ENCODE peak calls at places on chromosomes 11 and 22, in eight cellular contexts. P, E, C, N, H, J, Y and R are unnamed samples.

GRCh38 chr11:33706961-33707360 is 6.3 kb upstream of the C11orf91 start:
- DNase-seq in P (no peak), E (no peak), C (no peak), N (no peak), H (no peak), J (no peak), Y (no peak), R (no peak)

GRCh38 chr11:72591785-72592490 is 82.3 kb downstream of the PDE2A start:
- DNase-seq in P (no peak), E (no peak), C (no peak), N (no peak), H (no peak), J (no peak), Y (no peak), R (no peak)

GRCh38 chr11:118435893-118436624 is at the start of gene KMT2A:
- DNase-seq in P (peak; percentile 99), E (peak; percentile 91), C (peak; percentile 99), N (peak; percentile 99), H (peak; percentile 94), J (peak; percentile 88), Y (peak; percentile 96), R (peak; percentile 97)

GRCh38 chr11:9138612-9139579 is 47.5 kb upstream of the SCUBE2 start:
- DNase-seq in P (peak; percentile 79), E (peak; percentile 81), C (peak; percentile 96), N (no peak), H (no peak), J (peak; percentile 19), Y (no peak), R (peak; percentile 68)

GRCh38 chr22:37425800-37426531 is 1.3 kb downstream of the ELFN2 start:
- DNase-seq in P (no peak), E (no peak), C (peak; percentile 69), N (no peak), H (no peak), J (no peak), Y (no peak), R (no peak)

GRCh38 chr11:43404406-43404805 is 45.7 kb downstream of the TTC17 start:
- DNase-seq in P (no peak), E (no peak), C (peak; percentile 16), N (no peak), H (no peak), J (no peak), Y (no peak), R (no peak)

GRCh38 chr11:100785148-100785983 is 98.3 kb downstream of the ARHGAP42 start:
- DNase-seq in P (no peak), E (no peak), C (no peak), N (no peak), H (no peak), J (no peak), Y (peak; percentile 48), R (no peak)

GRCh38 chr11:36131719-36132349 is 157.4 kb downstream of the COMMD9 start:
- DNase-seq in P (peak; percentile 46), E (no peak), C (no peak), N (peak; percentile 52), H (peak; percentile 45), J (no peak), Y (no peak), R (peak; percentile 56)

GRCh38 chr11:117808768-117809167 is 11.8 kb upstream of the DSCAML1 start:
- DNase-seq in P (peak; percentile 16), E (no peak), C (peak; percentile 33), N (no peak), H (peak; percentile 57), J (no peak), Y (no peak), R (no peak)

GRCh38 chr22:37018815-37019308 is 385 bp downstream of the TST start:
- DNase-seq in P (peak; percentile 57), E (no peak), C (peak; percentile 25), N (peak; percentile 72), H (peak; percentile 54), J (no peak), Y (peak; percentile 76), R (peak; percentile 69)

GRCh38 chr22:38107692-38108515 is 2.6 kb downstream of the BAIAP2L2 start:
- DNase-seq in P (peak; percentile 90), E (no peak), C (no peak), N (no peak), H (no peak), J (no peak), Y (peak; percentile 30), R (no peak)

DNA sequence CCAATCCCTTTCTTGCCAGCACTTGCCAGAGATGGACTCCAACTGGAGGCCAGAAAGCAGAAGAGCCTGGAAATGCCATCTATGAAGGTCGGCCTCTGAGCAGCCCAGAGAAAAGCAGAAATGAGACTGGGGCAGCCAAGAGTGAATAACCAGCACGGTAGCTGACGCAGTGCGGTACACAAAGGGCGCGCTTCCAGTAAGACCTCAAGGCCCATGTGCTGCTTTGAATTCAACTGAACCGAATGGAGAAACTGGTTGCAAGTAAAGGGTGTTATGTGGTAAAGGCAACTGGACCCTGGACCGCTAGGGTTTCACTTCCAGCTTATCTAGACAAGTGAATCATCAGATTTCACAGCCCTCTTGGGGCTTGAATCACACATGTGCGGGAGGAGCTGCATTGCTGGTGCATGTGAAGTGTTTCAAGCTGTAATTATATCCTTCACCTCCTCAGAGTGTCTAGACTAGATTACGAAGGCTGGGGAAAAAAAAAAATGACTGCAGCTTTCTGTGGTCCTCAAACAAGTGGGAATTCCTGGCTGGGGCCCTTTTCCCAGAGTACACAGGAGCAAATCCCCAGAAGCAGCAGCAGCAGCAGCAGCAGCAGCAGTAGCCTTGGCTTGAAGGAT is 128.9 kb downstream of the CCDC34 start:
- DNase-seq in P (no peak), E (peak; percentile 61), C (peak; percentile 80), N (peak; percentile 52), H (no peak), J (no peak), Y (no peak), R (peak; percentile 83)
- H3K4me3 ChIP-seq in P (no peak overlapping the region), E (no peak overlapping the region), C (no peak overlapping the region), N (peak overlapping the region; percentile 52), H (no peak overlapping the region), J (no peak overlapping the region), Y (no peak overlapping the region), R (no peak overlapping the region)

DNA sequence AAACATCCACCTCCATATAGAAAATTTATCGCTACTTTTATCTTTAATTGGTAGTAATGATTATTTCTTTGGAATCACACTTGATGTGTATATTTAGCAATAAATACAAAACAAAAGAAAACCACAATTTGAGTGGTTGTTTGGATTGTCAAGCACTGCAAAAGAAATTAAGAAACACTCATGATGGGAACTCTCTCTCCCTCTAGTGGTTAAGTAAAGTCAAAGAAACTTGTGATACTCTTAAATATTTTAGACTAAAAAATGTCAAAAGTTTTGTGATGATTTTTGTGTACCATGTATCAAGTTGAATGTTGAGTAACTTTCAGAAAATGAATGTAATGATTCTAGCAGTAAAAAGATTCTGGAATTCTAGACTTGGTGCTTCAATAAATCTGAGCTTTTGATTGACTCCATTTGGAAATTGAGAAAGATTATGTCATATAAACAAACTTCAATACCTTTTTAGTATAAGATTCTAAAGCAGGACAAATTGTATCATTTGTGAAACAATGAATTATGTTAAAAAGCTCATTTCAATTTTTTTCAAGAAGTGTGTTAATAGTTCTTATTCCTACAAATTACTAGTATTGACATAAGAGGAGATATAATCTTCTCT is 20.8 kb downstream of the MUC15 start:
- DNase-seq in P (no peak), E (no peak), C (peak; percentile 6), N (no peak), H (no peak), J (no peak), Y (no peak), R (no peak)
- TF ChIP-seq CTCF in P (peak; percentile 34), E (peak; percentile 65), C (peak; percentile 33), N (no peak), H (no peak), J (no peak), Y (peak; percentile 36), R (no peak)

GRCh38 chr11:31799794-31800397 is 11.2 kb downstream of the PAX6 start:
- DNase-seq in P (no peak), E (no peak), C (no peak), N (no peak), H (no peak), J (no peak), Y (no peak), R (no peak)
- H3K27me3 ChIP-seq in P (peaks cover 48% of the 10 kb centered on the region), E (peaks cover 88% of the 10 kb centered on the region), C (peaks cover 81% of the 10 kb centered on the region), N (peaks cover 93% of the 10 kb centered on the region), H (peaks cover 43% of the 10 kb centered on the region), J (peaks cover 67% of the 10 kb centered on the region), Y (peaks cover 96% of the 10 kb centered on the region), R (peaks cover 78% of the 10 kb centered on the region)

GRCh38 chr11:69217276-69218105 is 61.8 kb downstream of the SMIM38 start:
- DNase-seq in P (peak; percentile 57), E (no peak), C (no peak), N (no peak), H (no peak), J (no peak), Y (no peak), R (peak; percentile 42)

GRCh38 chr11:69218946-69219720 is 63.4 kb downstream of the SMIM38 start:
- DNase-seq in P (peak; percentile 7), E (no peak), C (no peak), N (no peak), H (no peak), J (no peak), Y (no peak), R (no peak)

GRCh38 chr11:69218271-69218682 is 62.5 kb downstream of the SMIM38 start:
- DNase-seq in P (peak; percentile 2), E (no peak), C (no peak), N (no peak), H (no peak), J (no peak), Y (no peak), R (no peak)

GRCh38 chr11:69220581-69221051 is 64.9 kb downstream of the SMIM38 start:
- DNase-seq in P (peak; percentile 56), E (no peak), C (no peak), N (no peak), H (no peak), J (no peak), Y (no peak), R (peak; percentile 3)

GRCh38 chr11:69221086-69221485 is 65.4 kb downstream of the SMIM38 start:
- DNase-seq in P (peak; percentile 0), E (no peak), C (no peak), N (no peak), H (no peak), J (no peak), Y (no peak), R (no peak)
- H3K4me3 ChIP-seq in P (no peak overlapping the region), E (no peak overlapping the region), C (no peak overlapping the region), N (no peak overlapping the region), H (no peak overlapping the region), J (no peak overlapping the region), Y (no peak overlapping the region), R (no peak overlapping the region)

GRCh38 chr22:41245917-41246499 is 5.3 kb upstream of the CHADL start:
- DNase-seq in P (no peak), E (no peak), C (no peak), N (no peak), H (peak; percentile 37), J (no peak), Y (no peak), R (no peak)
- TF ChIP-seq CTCF in P (no peak), E (no peak), C (no peak), N (no peak), H (peak; percentile 13), J (no peak), Y (no peak), R (no peak)

GRCh38 chr11:46335271-46335670 is 12.0 kb upstream of the DGKZ start:
- DNase-seq in P (no peak), E (no peak), C (no peak), N (no peak), H (no peak), J (no peak), Y (no peak), R (no peak)
- H3K27me3 ChIP-seq in P (peaks cover 15% of the 10 kb centered on the region), E (peaks cover 42% of the 10 kb centered on the region), C (peaks cover 26% of the 10 kb centered on the region), N (peaks cover 38% of the 10 kb centered on the region), H (peaks cover 61% of the 10 kb centered on the region), J (peaks cover 6% of the 10 kb centered on the region), Y (peaks cover 33% of the 10 kb centered on the region), R (peaks cover 23% of the 10 kb centered on the region)